ENCODE peak calls at places on chromosomes 12 and 14, in ten cellular contexts. J is upper lobe of left lung, D is suprapubic skin, W is A549, S is IMR-90, L is Peyer's patch, R is heart left ventricle, C is HCT116, K is tibial nerve, V is HepG2. X is an unnamed sample.

GRCh38 chr12:113040722-113041168 is 15.8 kb upstream of the DTX1 start:
- DNase-seq in K (peak; percentile 71), R (peak; percentile 88), S (peak; percentile 43), J (peak; percentile 75), L (no peak), V (peak; percentile 32), C (peak; percentile 59), D (peak; percentile 82), W (peak; percentile 82), X (peak; percentile 26)

GRCh38 chr14:23645812-23646647 is 9.9 kb downstream of the DHRS2 start:
- DNase-seq in K (no peak), D (no peak), C (no peak), V (peak; percentile 74), S (no peak), W (no peak), R (no peak), J (no peak), L (no peak), X (no peak)

GRCh38 chr12:113899844-113900471 is 66.2 kb downstream of the RBM19 start:
- DNase-seq in K (no peak), J (no peak), L (no peak), C (no peak), S (no peak), W (no peak), D (no peak), V (no peak), R (no peak), X (peak; percentile 18)

GRCh38 chr14:39247256-39247655 is 13.5 kb downstream of the MIA2 start:
- DNase-seq in L (no peak), V (no peak), S (peak; percentile 93), D (no peak), R (no peak), J (no peak), C (no peak), W (no peak), K (no peak), X (no peak)

GRCh38 chr12:115295886-115296285 is 611.9 kb upstream of the TBX3 start:
- DNase-seq in C (no peak), D (no peak), W (no peak), J (no peak), S (no peak), L (no peak), R (no peak), K (no peak), V (no peak), X (no peak)

GRCh38 chr12:92478692-92479091 is 224.1 kb upstream of the PLEKHG7 start:
- DNase-seq in S (no peak), R (no peak), W (no peak), D (no peak), L (no peak), C (no peak), K (no peak), J (no peak), V (no peak), X (no peak)

GRCh38 chr12:56829908-56830307 is 66.8 kb downstream of the HSD17B6 start:
- DNase-seq in J (no peak), K (no peak), L (no peak), D (no peak), C (no peak), S (no peak), W (no peak), V (no peak), R (no peak), X (no peak)

GRCh38 chr14:63760014-63760413 is 32.1 kb upstream of the SGPP1 start:
- DNase-seq in V (no peak), S (no peak), K (no peak), C (no peak), J (no peak), R (no peak), W (no peak), D (no peak), L (no peak), X (no peak)

GRCh38 chr12:124391340-124392261 is 96.7 kb downstream of the RFLNA start:
- DNase-seq in R (peak; percentile 74), S (peak; percentile 51), L (no peak), C (peak; percentile 29), V (no peak), W (peak; percentile 64), D (no peak), J (peak; percentile 84), K (peak; percentile 69), X (no peak)

DNA sequence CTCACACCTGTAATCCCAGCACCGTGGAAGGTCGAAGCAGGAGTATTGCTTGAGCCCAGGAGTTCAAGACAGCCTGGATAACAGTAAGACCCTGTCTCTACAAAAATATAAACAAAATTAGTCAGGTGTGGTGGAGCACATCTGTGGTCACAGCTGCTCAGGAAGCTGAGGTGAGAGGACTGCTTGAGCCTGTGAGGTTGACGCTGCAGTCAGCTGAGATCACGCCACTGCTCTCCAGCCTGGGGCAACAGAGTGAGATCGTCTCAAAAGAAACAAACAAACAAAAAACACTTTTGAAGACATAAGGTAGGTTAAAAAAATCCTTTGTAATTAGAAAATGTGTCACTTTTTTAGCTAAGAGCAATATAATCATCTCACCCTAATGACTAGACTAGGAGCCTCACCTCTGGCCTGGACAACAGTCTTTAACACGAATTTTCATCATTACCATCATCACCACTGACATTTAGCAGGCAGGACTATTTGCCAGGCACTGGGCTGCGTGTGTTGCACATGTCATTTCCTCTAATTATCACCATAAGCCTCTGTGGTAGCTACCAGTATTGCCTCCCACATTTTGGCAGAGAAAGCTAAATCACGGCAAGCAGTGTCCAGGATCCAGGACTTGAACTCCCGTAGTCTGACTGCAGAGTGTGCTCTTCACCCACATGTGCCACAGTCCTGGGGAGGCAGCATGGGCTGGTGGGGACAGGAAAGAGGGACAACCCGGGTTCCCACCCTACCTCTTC is 4.6 kb upstream of the SYCP3 start:
- DNase-seq in S (no peak), V (no peak), W (no peak), J (no peak), L (no peak), D (no peak), K (no peak), R (no peak), C (no peak), X (no peak)
- TF ChIP-seq POLR2A in S (no peak), V (no peak), W (no peak), J (no peak), L (no peak), D (no peak), K (no peak), R (no peak), C (no peak), X (no peak)

DNA sequence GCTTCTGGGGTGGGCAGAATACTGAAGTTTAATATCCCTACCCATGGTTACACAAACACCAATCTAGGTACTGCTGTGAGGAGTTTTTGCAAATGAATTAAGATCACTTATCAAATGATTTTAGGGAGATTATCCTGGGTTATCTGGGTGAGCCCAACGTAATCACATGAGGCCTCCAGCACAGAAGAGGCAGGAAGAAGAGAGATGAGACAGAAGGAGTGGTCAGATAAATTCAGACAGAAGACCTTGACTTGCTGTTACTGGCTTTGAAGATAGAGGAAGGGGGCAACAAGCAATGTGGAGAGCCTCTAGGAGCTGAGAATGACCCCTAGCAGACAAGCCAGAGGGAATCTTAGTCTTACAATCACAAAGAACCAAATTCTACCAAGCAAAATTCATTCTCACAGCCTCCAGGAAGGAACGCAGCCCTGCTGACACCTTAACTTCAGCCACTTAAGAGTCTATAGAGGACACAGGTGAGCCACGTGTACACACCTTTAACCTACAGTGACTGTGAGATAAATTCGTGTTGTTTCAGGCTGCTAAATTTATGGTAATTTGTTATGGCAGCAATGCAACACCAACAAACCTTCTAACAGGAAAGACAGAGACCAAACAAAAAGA is 49.4 kb downstream of the FERMT2 start:
- DNase-seq in R (no peak), S (no peak), W (no peak), L (no peak), K (no peak), V (no peak), C (no peak), J (no peak), D (no peak), X (no peak)
- H3K27ac ChIP-seq in R (no peak overlapping the region), S (peak overlapping the region; percentile 37), W (no peak overlapping the region), L (no peak overlapping the region), K (no peak overlapping the region), V (no peak overlapping the region), C (no peak overlapping the region), J (no peak overlapping the region), D (no peak overlapping the region), X (no peak overlapping the region)

GRCh38 chr12:54214553-54215374 is 26.0 kb upstream of the SMUG1 start:
- DNase-seq in J (peak; percentile 93), W (peak; percentile 95), D (peak; percentile 93), L (peak; percentile 85), K (peak; percentile 77), V (peak; percentile 85), S (peak; percentile 85), C (peak; percentile 85), R (peak; percentile 91), X (peak; percentile 91)
- TF ChIP-seq POLR2A in J (no peak), W (no peak), D (no peak), L (no peak), K (no peak), V (no peak), S (no peak), C (no peak), R (no peak), X (no peak)

DNA sequence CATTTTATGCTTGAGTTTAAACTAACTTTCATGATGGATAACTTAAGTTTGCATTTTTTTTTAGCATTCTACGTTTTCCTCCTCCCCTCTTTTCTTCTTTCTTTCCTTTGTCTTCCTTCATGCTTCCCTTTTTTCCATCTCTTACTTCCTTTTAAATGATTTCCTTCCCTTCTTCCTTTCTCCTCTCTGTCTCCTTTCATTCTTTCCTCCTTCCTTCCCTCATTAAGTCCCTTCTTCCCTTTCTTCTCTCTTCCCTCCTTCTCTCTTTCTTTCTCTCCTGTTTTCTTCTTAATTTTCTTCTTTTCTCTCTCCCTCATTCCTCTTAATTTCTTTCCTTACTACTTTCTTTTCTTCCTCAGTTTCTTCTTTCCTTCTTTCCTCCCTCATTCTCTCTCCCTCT is 376.0 kb downstream of the LRIG3 start:
- DNase-seq in K (no peak), R (no peak), J (no peak), S (no peak), V (no peak), L (no peak), W (no peak), C (no peak), D (no peak), X (no peak)
- H3K27ac ChIP-seq in K (no peak overlapping the region), R (no peak overlapping the region), J (no peak overlapping the region), S (no peak overlapping the region), V (no peak overlapping the region), L (no peak overlapping the region), W (no peak overlapping the region), C (no peak overlapping the region), D (no peak overlapping the region), X (no peak overlapping the region)